ENCODE peak calls at places on chromosomes 4 and X, in six cellular contexts. One of them, this sample, is unnamed.
A peak's percentile ranks its signal among the peaks of the same experiment; 100 is the strongest.

GRCh38 chr4:188305690-188306089 is 166.4 kb downstream of the TRIML1 start:
- DNase-seq in small intestine: no peak
- DNase-seq in H9: no peak
- DNase-seq in left ventricle myocardium inferior: no peak
- DNase-seq in adrenal gland: no peak
- DNase-seq in sigmoid colon: no peak
- DNase-seq in this sample: no peak

GRCh38 chr4:139202984-139203383 is 26.0 kb upstream of the ELF2 start:
- DNase-seq in sigmoid colon: no peak
- DNase-seq in H9: no peak
- DNase-seq in left ventricle myocardium inferior: no peak
- DNase-seq in adrenal gland: peak; percentile 9
- DNase-seq in small intestine: no peak
- DNase-seq in this sample: no peak

GRCh38 chr4:32775049-32775448 is 2054.9 kb downstream of the PCDH7 start:
- DNase-seq in adrenal gland: no peak
- DNase-seq in H9: peak; percentile 46
- DNase-seq in left ventricle myocardium inferior: no peak
- DNase-seq in sigmoid colon: no peak
- DNase-seq in small intestine: no peak
- DNase-seq in this sample: peak; percentile 42

GRCh38 chrX:39613997-39614679 is 483.6 kb downstream of the BCOR start:
- DNase-seq in H9: peak; percentile 72
- DNase-seq in adrenal gland: no peak
- DNase-seq in left ventricle myocardium inferior: no peak
- DNase-seq in small intestine: no peak
- DNase-seq in sigmoid colon: no peak
- DNase-seq in this sample: peak; percentile 26

GRCh38 chr4:168701061-168701460 is 204.2 kb downstream of the PALLD start:
- DNase-seq in small intestine: no peak
- DNase-seq in left ventricle myocardium inferior: no peak
- DNase-seq in adrenal gland: no peak
- DNase-seq in sigmoid colon: no peak
- DNase-seq in H9: no peak
- DNase-seq in this sample: no peak

GRCh38 chr4:169311643-169312365 is 41.0 kb upstream of the SH3RF1 start:
- DNase-seq in sigmoid colon: no peak
- DNase-seq in H9: peak; percentile 69
- DNase-seq in left ventricle myocardium inferior: no peak
- DNase-seq in small intestine: peak; percentile 59
- DNase-seq in adrenal gland: no peak
- DNase-seq in this sample: peak; percentile 71

GRCh38 chr4:76504613-76505465 is 69.8 kb downstream of the SHROOM3 start:
- DNase-seq in left ventricle myocardium inferior: no peak
- DNase-seq in small intestine: peak; percentile 63
- DNase-seq in H9: no peak
- DNase-seq in sigmoid colon: no peak
- DNase-seq in adrenal gland: no peak
- DNase-seq in this sample: peak; percentile 62

GRCh38 chrX:136204571-136204970 is 46.6 kb downstream of the MAP7D3 start:
- DNase-seq in H9: peak; percentile 38
- DNase-seq in left ventricle myocardium inferior: no peak
- DNase-seq in adrenal gland: peak; percentile 61
- DNase-seq in sigmoid colon: peak; percentile 71
- DNase-seq in small intestine: peak; percentile 73
- DNase-seq in this sample: no peak

GRCh38 chr4:168612435-168613139 is 115.7 kb downstream of the PALLD start:
- DNase-seq in adrenal gland: no peak
- DNase-seq in small intestine: no peak
- DNase-seq in sigmoid colon: no peak
- DNase-seq in left ventricle myocardium inferior: no peak
- DNase-seq in H9: no peak
- DNase-seq in this sample: no peak

GRCh38 chr4:38562751-38563198 is 101.2 kb upstream of the KLF3 start:
- DNase-seq in sigmoid colon: peak; percentile 74
- DNase-seq in left ventricle myocardium inferior: peak; percentile 46
- DNase-seq in small intestine: no peak
- DNase-seq in adrenal gland: peak; percentile 65
- DNase-seq in H9: no peak
- DNase-seq in this sample: no peak

GRCh38 chr4:37584087-37584486 is 102.1 kb downstream of the RELL1 start:
- DNase-seq in left ventricle myocardium inferior: no peak
- DNase-seq in sigmoid colon: no peak
- DNase-seq in H9: no peak
- DNase-seq in adrenal gland: no peak
- DNase-seq in small intestine: peak; percentile 99
- DNase-seq in this sample: peak; percentile 77

GRCh38 chr4:15037923-15038541 is 35.8 kb downstream of the CPEB2 start:
- DNase-seq in adrenal gland: no peak
- DNase-seq in left ventricle myocardium inferior: no peak
- DNase-seq in small intestine: no peak
- DNase-seq in sigmoid colon: no peak
- DNase-seq in H9: no peak
- DNase-seq in this sample: no peak

GRCh38 chr4:157014621-157015591 is 43.3 kb upstream of the PDGFC start:
- DNase-seq in sigmoid colon: no peak
- DNase-seq in H9: peak; percentile 32
- DNase-seq in small intestine: no peak
- DNase-seq in left ventricle myocardium inferior: no peak
- DNase-seq in adrenal gland: no peak
- DNase-seq in this sample: peak; percentile 7

GRCh38 chr4:136867465-136867864 is 664.8 kb downstream of the PCDH18 start:
- DNase-seq in left ventricle myocardium inferior: no peak
- DNase-seq in H9: peak; percentile 34
- DNase-seq in small intestine: no peak
- DNase-seq in sigmoid colon: no peak
- DNase-seq in adrenal gland: no peak
- DNase-seq in this sample: no peak

GRCh38 chr4:136861081-136861480 is 671.2 kb downstream of the PCDH18 start:
- DNase-seq in sigmoid colon: no peak
- DNase-seq in adrenal gland: no peak
- DNase-seq in H9: no peak
- DNase-seq in left ventricle myocardium inferior: no peak
- DNase-seq in small intestine: no peak
- DNase-seq in this sample: no peak

GRCh38 chr4:136864580-136865185 is 667.6 kb downstream of the PCDH18 start:
- DNase-seq in adrenal gland: peak; percentile 52
- DNase-seq in left ventricle myocardium inferior: no peak
- DNase-seq in sigmoid colon: no peak
- DNase-seq in H9: no peak
- DNase-seq in small intestine: peak; percentile 47
- DNase-seq in this sample: peak; percentile 85

GRCh38 chr4:136863756-136864155 is 668.5 kb downstream of the PCDH18 start:
- DNase-seq in left ventricle myocardium inferior: no peak
- DNase-seq in small intestine: peak; percentile 0
- DNase-seq in adrenal gland: no peak
- DNase-seq in sigmoid colon: no peak
- DNase-seq in H9: peak; percentile 34
- DNase-seq in this sample: no peak

GRCh38 chr4:136865591-136865990 is 666.7 kb downstream of the PCDH18 start:
- DNase-seq in left ventricle myocardium inferior: no peak
- DNase-seq in small intestine: no peak
- DNase-seq in sigmoid colon: no peak
- DNase-seq in adrenal gland: no peak
- DNase-seq in H9: no peak
- DNase-seq in this sample: no peak
- H3K27ac ChIP-seq in left ventricle myocardium inferior: no peak overlapping the region
- H3K27ac ChIP-seq in small intestine: no peak overlapping the region
- H3K27ac ChIP-seq in sigmoid colon: no peak overlapping the region
- H3K27ac ChIP-seq in adrenal gland: no peak overlapping the region
- H3K27ac ChIP-seq in H9: no peak overlapping the region
- H3K27ac ChIP-seq in this sample: no peak overlapping the region

GRCh38 chr4:10105920-10106319 is 10.7 kb downstream of the WDR1 start:
- DNase-seq in left ventricle myocardium inferior: no peak
- DNase-seq in adrenal gland: no peak
- DNase-seq in H9: no peak
- DNase-seq in sigmoid colon: no peak
- DNase-seq in small intestine: no peak
- DNase-seq in this sample: no peak
- H3K27ac ChIP-seq in left ventricle myocardium inferior: peak overlapping the region; percentile 76
- H3K27ac ChIP-seq in adrenal gland: peak overlapping the region; percentile 61
- H3K27ac ChIP-seq in H9: no peak overlapping the region
- H3K27ac ChIP-seq in sigmoid colon: peak overlapping the region; percentile 97
- H3K27ac ChIP-seq in small intestine: peak overlapping the region; percentile 85
- H3K27ac ChIP-seq in this sample: peak overlapping the region; percentile 79

GRCh38 chr4:56106180-56106579 is 157.4 kb downstream of the CEP135 start:
- DNase-seq in sigmoid colon: no peak
- DNase-seq in small intestine: no peak
- DNase-seq in adrenal gland: no peak
- DNase-seq in H9: no peak
- DNase-seq in left ventricle myocardium inferior: no peak
- DNase-seq in this sample: no peak
- H3K27ac ChIP-seq in sigmoid colon: no peak overlapping the region
- H3K27ac ChIP-seq in small intestine: no peak overlapping the region
- H3K27ac ChIP-seq in adrenal gland: no peak overlapping the region
- H3K27ac ChIP-seq in H9: no peak overlapping the region
- H3K27ac ChIP-seq in left ventricle myocardium inferior: no peak overlapping the region
- H3K27ac ChIP-seq in this sample: peak overlapping the region; percentile 0

GRCh38 chr4:103403619-103404018 is 205.5 kb upstream of the CENPE start:
- DNase-seq in adrenal gland: no peak
- DNase-seq in small intestine: no peak
- DNase-seq in H9: no peak
- DNase-seq in sigmoid colon: no peak
- DNase-seq in left ventricle myocardium inferior: no peak
- DNase-seq in this sample: no peak

GRCh38 chr4:103397527-103397926 is 199.4 kb upstream of the CENPE start:
- DNase-seq in adrenal gland: no peak
- DNase-seq in left ventricle myocardium inferior: no peak
- DNase-seq in small intestine: no peak
- DNase-seq in sigmoid colon: no peak
- DNase-seq in H9: no peak
- DNase-seq in this sample: no peak

GRCh38 chr4:103400405-103400804 is 202.3 kb upstream of the CENPE start:
- DNase-seq in left ventricle myocardium inferior: no peak
- DNase-seq in adrenal gland: no peak
- DNase-seq in H9: no peak
- DNase-seq in small intestine: no peak
- DNase-seq in sigmoid colon: no peak
- DNase-seq in this sample: peak; percentile 61

GRCh38 chr4:103405415-103405814 is 207.3 kb upstream of the CENPE start:
- DNase-seq in adrenal gland: no peak
- DNase-seq in small intestine: no peak
- DNase-seq in left ventricle myocardium inferior: no peak
- DNase-seq in H9: no peak
- DNase-seq in sigmoid colon: no peak
- DNase-seq in this sample: no peak

DNA sequence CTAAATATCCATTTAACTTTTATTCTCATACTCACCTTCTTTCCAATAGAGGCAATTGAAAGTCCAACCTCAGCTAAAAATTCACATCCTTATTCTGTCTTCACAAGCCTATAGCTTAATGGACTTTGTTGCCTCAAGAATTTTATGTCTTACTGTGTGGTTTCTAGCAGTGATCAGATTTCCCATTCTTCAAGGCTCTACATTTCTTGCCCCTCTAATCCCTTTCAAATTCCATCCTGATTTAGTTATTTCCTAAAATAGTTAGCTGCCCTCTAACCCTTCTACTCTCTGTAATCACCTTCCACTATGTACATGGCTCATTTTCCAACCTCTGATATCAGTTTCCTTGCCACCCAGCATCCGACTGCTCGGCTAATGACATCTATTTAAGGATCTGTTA is 204.1 kb upstream of the CENPE start:
- DNase-seq in small intestine: no peak
- DNase-seq in adrenal gland: no peak
- DNase-seq in sigmoid colon: no peak
- DNase-seq in H9: no peak
- DNase-seq in left ventricle myocardium inferior: no peak
- DNase-seq in this sample: no peak
- H3K27ac ChIP-seq in small intestine: no peak overlapping the region
- H3K27ac ChIP-seq in adrenal gland: no peak overlapping the region
- H3K27ac ChIP-seq in sigmoid colon: no peak overlapping the region
- H3K27ac ChIP-seq in H9: no peak overlapping the region
- H3K27ac ChIP-seq in left ventricle myocardium inferior: no peak overlapping the region
- H3K27ac ChIP-seq in this sample: no peak overlapping the region

GRCh38 chr4:57103051-57103450 is 7.1 kb downstream of the IGFBP7 start:
- DNase-seq in small intestine: no peak
- DNase-seq in left ventricle myocardium inferior: peak; percentile 53
- DNase-seq in sigmoid colon: no peak
- DNase-seq in H9: no peak
- DNase-seq in adrenal gland: peak; percentile 62
- DNase-seq in this sample: no peak
- H3K27ac ChIP-seq in small intestine: peak overlapping the region; percentile 87
- H3K27ac ChIP-seq in left ventricle myocardium inferior: peak overlapping the region; percentile 98
- H3K27ac ChIP-seq in sigmoid colon: peak overlapping the region; percentile 85
- H3K27ac ChIP-seq in H9: no peak overlapping the region
- H3K27ac ChIP-seq in adrenal gland: peak overlapping the region; percentile 47
- H3K27ac ChIP-seq in this sample: peak overlapping the region; percentile 63

DNA sequence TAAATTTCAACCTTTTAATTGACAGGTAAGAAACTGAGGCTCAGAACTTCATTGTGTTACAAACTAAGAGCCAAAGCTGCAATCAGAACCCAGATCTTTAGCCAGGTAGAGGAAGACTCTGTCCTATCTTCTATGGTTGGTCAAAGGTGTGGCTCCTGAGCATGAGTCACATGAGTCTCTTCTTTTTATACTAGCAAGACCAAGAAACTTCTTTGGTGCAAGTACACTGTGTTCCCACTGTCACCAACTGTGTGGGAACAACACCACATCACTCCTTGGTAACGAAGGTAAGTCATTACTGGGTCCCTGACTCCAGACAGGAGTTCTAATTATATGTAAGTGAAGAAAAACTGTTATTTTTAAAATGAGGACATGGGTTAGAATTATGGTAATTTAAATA is 290.1 kb downstream of the INPP4B start:
- DNase-seq in H9: no peak
- DNase-seq in sigmoid colon: no peak
- DNase-seq in left ventricle myocardium inferior: no peak
- DNase-seq in adrenal gland: no peak
- DNase-seq in small intestine: peak; percentile 45
- DNase-seq in this sample: no peak
- H3K27ac ChIP-seq in H9: no peak overlapping the region
- H3K27ac ChIP-seq in sigmoid colon: no peak overlapping the region
- H3K27ac ChIP-seq in left ventricle myocardium inferior: no peak overlapping the region
- H3K27ac ChIP-seq in adrenal gland: no peak overlapping the region
- H3K27ac ChIP-seq in small intestine: no peak overlapping the region
- H3K27ac ChIP-seq in this sample: no peak overlapping the region

This sample was measured in hepatocyte.